ENCODE peak calls at places on chromosomes 7 and 10, in four cellular contexts. X, U, F and N are unnamed samples.

GRCh38 chr7:12403287-12404181 is at the start of gene VWDE:
- ATAC-seq in U (peak; percentile 46), X (peak; percentile 97), F (peak; percentile 75), N (peak; percentile 94)

GRCh38 chr7:264541-265191 is 25.3 kb upstream of the FOXL3 start:
- ATAC-seq in F (peak; percentile 29), U (peak; percentile 7), X (peak; percentile 20), N (no peak)

GRCh38 chr10:103238506-103239252 is 7.0 kb upstream of the RPEL1 start:
- ATAC-seq in F (no peak), X (peak; percentile 76), U (peak; percentile 86), N (no peak)

GRCh38 chr7:23700058-23700457 is 10.0 kb upstream of the STK31 start:
- ATAC-seq in U (no peak), F (no peak), X (no peak), N (no peak)

GRCh38 chr7:155009570-155010157 is 6.7 kb upstream of the PAXIP1 start:
- ATAC-seq in U (no peak), X (no peak), F (peak; percentile 59), N (no peak)

GRCh38 chr7:82229164-82229563 is 214.4 kb downstream of the CACNA2D1 start:
- ATAC-seq in U (no peak), X (no peak), F (no peak), N (no peak)

GRCh38 chr10:416091-416515 is 273.4 kb downstream of the DIP2C start:
- ATAC-seq in F (no peak), X (no peak), U (no peak), N (no peak)

GRCh38 chr10:67914777-67915340 is 30.4 kb downstream of the SIRT1 start:
- ATAC-seq in X (no peak), F (no peak), U (no peak), N (no peak)

GRCh38 chr7:26348234-26348851 is 56.7 kb downstream of the SNX10 start:
- ATAC-seq in U (no peak), F (no peak), X (no peak), N (no peak)

GRCh38 chr10:110815354-110816004 is 56.2 kb upstream of the PDCD4 start:
- ATAC-seq in F (no peak), U (no peak), X (peak; percentile 38), N (peak; percentile 89)

GRCh38 chr7:157016024-157016351 is 5.5 kb upstream of the MNX1 start:
- ATAC-seq in U (no peak), F (no peak), X (no peak), N (no peak)

GRCh38 chr7:78099715-78100477 is 301.3 kb downstream of the PHTF2 start:
- ATAC-seq in U (peak; percentile 59), F (no peak), X (peak; percentile 60), N (peak; percentile 29)

GRCh38 chr7:36967387-36967786 is 243.1 kb upstream of the AOAH start:
- ATAC-seq in U (peak; percentile 98), X (peak; percentile 71), F (no peak), N (no peak)

GRCh38 chr7:105296491-105296890 is 92.2 kb downstream of the SRPK2 start:
- ATAC-seq in F (no peak), U (peak; percentile 24), X (no peak), N (no peak)